ENCODE peak calls at places on chromosomes 12 and 14, in nine cellular contexts. One of them, this sample, is unnamed.

GRCh38 chr14:58298477-58298879 is at the start of gene ARID4A:
- DNase-seq in AG08395: peak
- DNase-seq in iPS-NIHi11: no peak
- DNase-seq in HS-5: no peak
- DNase-seq in IMR-90: no peak
- DNase-seq in SK-N-DZ: no peak
- DNase-seq in GM12878: no peak
- DNase-seq in esophagus muscularis mucosa: peak
- DNase-seq in lung microvascular endothelial cell: no peak
- DNase-seq in this sample: no peak

GRCh38 chr12:108890208-108890607 is 10.3 kb downstream of the DAO start:
- DNase-seq in AG08395: peak
- DNase-seq in iPS-NIHi11: peak
- DNase-seq in HS-5: no peak
- DNase-seq in IMR-90: peak
- DNase-seq in SK-N-DZ: no peak
- DNase-seq in GM12878: no peak
- DNase-seq in esophagus muscularis mucosa: no peak
- DNase-seq in lung microvascular endothelial cell: peak
- DNase-seq in this sample: no peak

GRCh38 chr14:103097994-103098957 is 3.8 kb downstream of the EXOC3L4 start:
- DNase-seq in AG08395: no peak
- DNase-seq in iPS-NIHi11: no peak
- DNase-seq in HS-5: no peak
- DNase-seq in IMR-90: no peak
- DNase-seq in SK-N-DZ: no peak
- DNase-seq in GM12878: no peak
- DNase-seq in esophagus muscularis mucosa: no peak
- DNase-seq in lung microvascular endothelial cell: no peak
- DNase-seq in this sample: no peak

GRCh38 chr14:99688210-99688581 is 4.1 kb downstream of the CYP46A1 start:
- DNase-seq in AG08395: no peak
- DNase-seq in iPS-NIHi11: no peak
- DNase-seq in HS-5: no peak
- DNase-seq in IMR-90: no peak
- DNase-seq in SK-N-DZ: no peak
- DNase-seq in GM12878: no peak
- DNase-seq in esophagus muscularis mucosa: no peak
- DNase-seq in lung microvascular endothelial cell: no peak
- DNase-seq in this sample: no peak

GRCh38 chr14:36520601-36521525 is 831 bp upstream of the NKX2-1 start:
- DNase-seq in AG08395: peak
- DNase-seq in iPS-NIHi11: peak
- DNase-seq in HS-5: no peak
- DNase-seq in IMR-90: peak
- DNase-seq in SK-N-DZ: peak
- DNase-seq in GM12878: no peak
- DNase-seq in esophagus muscularis mucosa: peak
- DNase-seq in lung microvascular endothelial cell: peak
- DNase-seq in this sample: peak

GRCh38 chr12:124913474-124914391 is 717 bp downstream of the UBC start:
- DNase-seq in AG08395: no peak
- DNase-seq in iPS-NIHi11: peak
- DNase-seq in HS-5: no peak
- DNase-seq in IMR-90: peak
- DNase-seq in SK-N-DZ: peak
- DNase-seq in GM12878: no peak
- DNase-seq in esophagus muscularis mucosa: peak
- DNase-seq in lung microvascular endothelial cell: peak
- DNase-seq in this sample: peak

GRCh38 chr14:20998674-20999366 is at the start of gene SLC39A2:
- DNase-seq in AG08395: peak
- DNase-seq in iPS-NIHi11: peak
- DNase-seq in HS-5: no peak
- DNase-seq in IMR-90: peak
- DNase-seq in SK-N-DZ: no peak
- DNase-seq in GM12878: no peak
- DNase-seq in esophagus muscularis mucosa: no peak
- DNase-seq in lung microvascular endothelial cell: no peak
- DNase-seq in this sample: peak

GRCh38 chr12:8123124-8123888 is at the start of gene CLEC4A:
- DNase-seq in AG08395: no peak
- DNase-seq in iPS-NIHi11: no peak
- DNase-seq in HS-5: no peak
- DNase-seq in IMR-90: no peak
- DNase-seq in SK-N-DZ: no peak
- DNase-seq in GM12878: no peak
- DNase-seq in esophagus muscularis mucosa: no peak
- DNase-seq in lung microvascular endothelial cell: no peak
- DNase-seq in this sample: no peak

GRCh38 chr12:12240671-12241345 is 26.0 kb downstream of the LRP6 start:
- DNase-seq in AG08395: peak
- DNase-seq in iPS-NIHi11: no peak
- DNase-seq in HS-5: no peak
- DNase-seq in IMR-90: peak
- DNase-seq in SK-N-DZ: no peak
- DNase-seq in GM12878: no peak
- DNase-seq in esophagus muscularis mucosa: no peak
- DNase-seq in lung microvascular endothelial cell: peak
- DNase-seq in this sample: peak

This sample was measured in fibroblast of lung.